ENCODE peak calls at places on chromosomes 11 and 22, in eight cellular contexts. R is spleen, I is GM12891, J is heart left ventricle, E is A549, M is suprapubic skin, O is transverse colon, C is tibial nerve. V is an unnamed sample.

GRCh38 chr11:81237139-81237538 is 1496.5 kb downstream of the FAM181B start:
- DNase-seq in M (no peak), E (no peak), J (no peak), O (no peak), C (peak; percentile 45), I (no peak), R (no peak), V (no peak)

GRCh38 chr11:105670811-105671210 is 60.9 kb downstream of the GRIA4 start:
- DNase-seq in J (no peak), O (no peak), R (no peak), I (no peak), E (no peak), C (no peak), M (no peak), V (no peak)

GRCh38 chr11:130124096-130124495 is 35.5 kb upstream of the ST14 start:
- DNase-seq in M (no peak), C (peak; percentile 71), R (peak; percentile 90), O (peak; percentile 28), J (peak; percentile 40), I (no peak), E (peak; percentile 22), V (peak; percentile 44)

GRCh38 chr11:13745165-13745564 is 76.7 kb downstream of the FAR1 start:
- DNase-seq in M (no peak), E (no peak), C (no peak), O (no peak), I (no peak), J (no peak), R (no peak), V (no peak)

GRCh38 chr11:94469416-94469815 is 24.2 kb downstream of the MRE11 start:
- DNase-seq in J (no peak), M (no peak), O (no peak), C (no peak), E (no peak), R (no peak), I (no peak), V (no peak)

GRCh38 chr22:39629851-39630250 is 59.3 kb downstream of the CACNA1I start:
- DNase-seq in R (no peak), M (no peak), C (no peak), J (no peak), I (no peak), O (no peak), E (no peak), V (no peak)

GRCh38 chr11:10943968-10944367 is 86.1 kb upstream of the ZBED5 start:
- DNase-seq in J (no peak), R (no peak), M (no peak), I (no peak), C (no peak), E (no peak), O (no peak), V (no peak)

GRCh38 chr11:8092587-8093424 is 11.8 kb downstream of the TUB start:
- DNase-seq in R (peak; percentile 64), O (peak; percentile 63), C (peak; percentile 69), E (peak; percentile 85), I (peak; percentile 72), J (peak; percentile 50), M (no peak), V (peak; percentile 68)

GRCh38 chr11:19869466-19869865 is 156.8 kb downstream of the NAV2 start:
- DNase-seq in R (no peak), O (no peak), I (no peak), M (no peak), J (no peak), E (no peak), C (no peak), V (no peak)

GRCh38 chr11:13183094-13183825 is 94.3 kb upstream of the BMAL1 start:
- DNase-seq in O (no peak), C (peak; percentile 15), R (no peak), E (peak; percentile 48), I (no peak), M (no peak), J (no peak), V (no peak)

GRCh38 chr11:126968915-126969314 is 31.7 kb downstream of the KIRREL3 start:
- DNase-seq in I (no peak), M (no peak), E (no peak), R (no peak), C (no peak), O (no peak), J (no peak), V (no peak)

GRCh38 chr11:45860764-45861510 is 13.7 kb downstream of the CRY2 start:
- DNase-seq in O (no peak), C (no peak), J (no peak), M (no peak), E (no peak), R (no peak), I (no peak), V (no peak)

GRCh38 chr22:49880281-49880680 is 26.6 kb downstream of the ZBED4 start:
- DNase-seq in J (no peak), C (no peak), R (peak; percentile 73), E (no peak), I (peak; percentile 49), O (peak; percentile 18), M (no peak), V (no peak)

GRCh38 chr11:29627541-29627940 is 389.3 kb downstream of the KCNA4 start:
- DNase-seq in E (no peak), R (no peak), O (no peak), C (no peak), I (no peak), M (no peak), J (no peak), V (no peak)

GRCh38 chr11:116844722-116845121 is 7.3 kb upstream of the APOA1 start:
- DNase-seq in J (no peak), E (no peak), I (no peak), R (no peak), M (no peak), O (no peak), C (no peak), V (no peak)

GRCh38 chr22:48739348-48740085 is 1088.2 kb downstream of the BRD1 start:
- DNase-seq in M (peak; percentile 58), I (no peak), O (no peak), C (no peak), R (peak; percentile 52), J (no peak), E (no peak), V (no peak)

GRCh38 chr22:17999851-18000250 is 24.5 kb downstream of the MICAL3 start:
- DNase-seq in J (no peak), E (no peak), M (no peak), R (no peak), O (no peak), I (no peak), C (no peak), V (no peak)

GRCh38 chr11:110428956-110429613 is 663 bp upstream of the FDX1 start:
- DNase-seq in M (no peak), J (no peak), R (no peak), E (no peak), C (no peak), I (no peak), O (no peak), V (no peak)

GRCh38 chr22:22348127-22348814 is 103.7 kb downstream of the VPREB1 start:
- DNase-seq in O (no peak), E (no peak), M (no peak), R (no peak), J (no peak), I (no peak), C (no peak), V (no peak)

GRCh38 chr11:14386895-14387480 is 28.0 kb upstream of the RRAS2 start:
- DNase-seq in I (no peak), M (no peak), J (peak; percentile 40), O (no peak), E (no peak), R (no peak), C (no peak), V (no peak)

GRCh38 chr11:4076774-4077173 is 17.8 kb upstream of the RRM1 start:
- DNase-seq in C (no peak), E (no peak), O (no peak), R (no peak), I (no peak), M (no peak), J (no peak), V (no peak)

GRCh38 chr11:132072044-132072879 is 701.8 kb downstream of the NTM start:
- DNase-seq in E (no peak), C (no peak), O (no peak), R (no peak), J (no peak), M (no peak), I (no peak), V (no peak)

DNA sequence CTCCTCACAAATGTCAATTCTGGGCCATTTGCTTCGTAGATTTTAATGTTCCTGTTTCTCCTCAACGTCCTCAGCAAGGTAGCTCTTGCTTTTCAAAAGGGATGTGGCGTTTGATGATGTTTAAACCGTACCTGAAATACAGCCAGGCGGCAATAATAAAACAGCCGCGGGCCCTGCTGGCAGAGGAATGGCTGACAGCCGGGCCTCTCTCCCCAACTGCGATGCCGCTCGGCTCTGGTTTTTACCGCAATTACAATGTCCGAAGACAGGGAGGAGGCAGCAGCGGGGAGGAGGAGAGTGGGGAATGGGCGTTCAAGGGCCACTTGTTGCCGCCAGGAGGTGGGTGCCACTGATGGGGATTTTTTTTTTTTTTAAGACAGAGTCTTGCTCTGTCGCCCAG is 27.5 kb downstream of the MACROD1 start:
- DNase-seq in O (no peak), I (no peak), E (no peak), J (no peak), M (no peak), C (no peak), R (no peak), V (no peak)
- TF ChIP-seq POLR2A in O (no peak), I (no peak), E (no peak), J (no peak), M (no peak), C (no peak), R (no peak), V (no peak)

GRCh38 chr22:29167032-29167911 is 38.4 kb upstream of the EMID1 start:
- DNase-seq in E (no peak), R (peak; percentile 86), O (no peak), C (no peak), I (peak; percentile 78), J (no peak), M (no peak), V (no peak)
- TF ChIP-seq POLR2A in E (no peak), R (no peak), O (no peak), C (no peak), I (no peak), J (no peak), M (no peak), V (no peak)

GRCh38 chr11:64237484-64237951 is 3.1 kb downstream of the VEGFB start:
- DNase-seq in E (no peak), R (no peak), O (peak; percentile 89), I (no peak), J (no peak), M (no peak), C (no peak), V (peak; percentile 95)
- TF ChIP-seq POLR2A in E (no peak), R (no peak), O (peak; percentile 60), I (no peak), J (no peak), M (no peak), C (no peak), V (no peak)

DNA sequence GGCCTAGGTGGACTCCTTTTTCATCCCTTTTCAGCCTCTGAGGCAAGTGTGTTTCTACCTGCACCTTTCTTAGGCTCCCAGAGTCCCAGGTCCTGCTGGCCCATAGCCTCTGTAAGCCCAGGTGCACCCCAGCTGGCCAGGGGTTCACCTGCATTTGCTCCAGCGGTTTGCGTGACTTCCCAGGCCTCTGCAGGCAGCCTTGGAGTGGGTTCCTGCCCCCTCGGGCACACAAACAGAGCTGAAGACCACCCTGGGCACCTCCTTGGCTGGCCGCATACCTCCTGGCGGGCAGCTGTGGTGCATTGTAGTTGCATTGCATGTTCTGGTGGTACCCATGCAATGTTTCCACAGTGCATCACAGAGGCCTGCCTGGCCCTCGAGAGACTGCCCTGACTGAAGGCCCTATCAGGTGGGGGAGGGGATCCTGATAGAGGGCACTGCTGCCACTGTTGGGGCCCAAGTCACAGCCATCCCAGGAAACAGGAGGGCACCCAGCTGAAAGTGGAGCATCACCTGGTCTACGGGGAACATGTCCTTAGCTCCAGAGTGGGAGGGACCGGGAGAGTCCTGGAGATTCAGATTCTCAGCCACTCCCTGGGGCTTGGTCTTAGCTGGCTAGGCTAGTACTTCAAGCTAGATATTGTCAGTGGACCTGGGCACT is 14.1 kb downstream of the SHISA8 start:
- DNase-seq in R (peak; percentile 47), M (no peak), J (no peak), O (no peak), C (no peak), I (no peak), E (no peak), V (no peak)
- TF ChIP-seq POLR2A in R (no peak), M (no peak), J (no peak), O (no peak), C (no peak), I (no peak), E (no peak), V (no peak)